ENCODE peak calls at places on chromosomes 11 and 22, in four cellular contexts. I is SK-N-SH, O is T follicular helper cell, Z is neural progenitor cell. L is an unnamed sample.

GRCh38 chr11:116207349-116207748 is 565.4 kb downstream of the BUD13 start:
- DNase-seq in I (peak), O (no peak), Z (no peak), L (no peak)

GRCh38 chr11:101474666-101475065 is 109.1 kb downstream of the TRPC6 start:
- DNase-seq in I (no peak), O (no peak), Z (no peak), L (no peak)

GRCh38 chr22:36897611-36898010 is 15.8 kb upstream of the CSF2RB start:
- DNase-seq in I (no peak), O (no peak), Z (no peak), L (no peak)

GRCh38 chr11:128906185-128907065 is 15.3 kb downstream of the KCNJ5 start:
- DNase-seq in I (no peak), O (no peak), Z (no peak), L (no peak)

GRCh38 chr11:28464252-28464867 is 356.2 kb downstream of the METTL15 start:
- DNase-seq in I (no peak), O (no peak), Z (no peak), L (no peak)

GRCh38 chr22:29031236-29031982 is 30.2 kb downstream of the C22orf31 start:
- DNase-seq in I (peak), O (no peak), Z (peak), L (peak)

GRCh38 chr11:26983645-26984044 is 10.3 kb upstream of the FIBIN start:
- DNase-seq in I (no peak), O (no peak), Z (peak), L (no peak)

GRCh38 chr11:123457187-123457770 is 27.2 kb downstream of the GRAMD1B start:
- DNase-seq in I (no peak), O (no peak), Z (no peak), L (no peak)

GRCh38 chr11:133697603-133698002 is 147.7 kb downstream of the SPATA19 start:
- DNase-seq in I (no peak), O (no peak), Z (no peak), L (no peak)

GRCh38 chr11:111361874-111362273 is 17.2 kb downstream of the POU2AF1 start:
- DNase-seq in I (no peak), O (no peak), Z (no peak), L (no peak)

GRCh38 chr11:112555491-112556364 is 295.1 kb upstream of the PLET1 start:
- DNase-seq in I (peak), O (peak), Z (peak), L (peak)